ENCODE peak calls at places on chromosomes 16 and 17, in six cellular contexts. S is adipocyte; B is CD4-positive, alpha-beta T cell; C is H9; L is HTR-8/SVneo; V is NCI-H1092 treated with DMSO at 0.1 percent for 48 hours. G is an unnamed sample.

GRCh38 chr17:16463341-16464000 is 28.5 kb downstream of the LRRC75A start:
- DNase-seq in B (no peak), S (peak), V (peak), C (peak), L (no peak), G (no peak)

GRCh38 chr17:75475144-75475835 is 18.9 kb downstream of the TMEM94 start:
- DNase-seq in L (no peak), S (no peak), C (no peak), V (no peak), B (no peak), G (no peak)

GRCh38 chr17:11308550-11308949 is 67.5 kb downstream of the SHISA6 start:
- DNase-seq in S (no peak), V (no peak), C (peak), B (no peak), L (no peak), G (no peak)

GRCh38 chr17:54968954-54969400 is 412 bp downstream of the STXBP4 start:
- DNase-seq in B (peak), V (peak), S (peak), L (peak), C (no peak), G (no peak)

GRCh38 chr16:85724936-85725335 is 26.0 kb downstream of the C16orf74 start:
- DNase-seq in S (no peak), B (no peak), V (peak), L (no peak), C (no peak), G (no peak)

GRCh38 chr17:77432791-77433190 is 292.0 kb downstream of the SEC14L1 start:
- DNase-seq in L (no peak), S (no peak), B (no peak), V (no peak), C (no peak), G (no peak)

GRCh38 chr16:27242868-27243590 is 25.5 kb downstream of the NSMCE1 start:
- DNase-seq in C (peak), V (no peak), S (peak), B (no peak), L (peak), G (peak)

GRCh38 chr17:50201226-50201854 is at the start of gene COL1A1:
- DNase-seq in B (no peak), L (peak), V (no peak), C (peak), S (peak), G (no peak)

GRCh38 chr16:59067207-59067606 is 333.1 kb upstream of the GOT2 start:
- DNase-seq in V (no peak), L (no peak), S (no peak), C (no peak), B (no peak), G (no peak)

GRCh38 chr17:78979780-78980623 is at the start of gene LGALS3BP:
- DNase-seq in C (peak), S (peak), L (peak), B (peak), V (peak), G (peak)

GRCh38 chr16:51708861-51709260 is 557.8 kb upstream of the SALL1 start:
- DNase-seq in L (no peak), S (no peak), C (no peak), B (no peak), V (no peak), G (no peak)

GRCh38 chr17:42518046-42518754 is 17.8 kb upstream of the NAGLU start:
- DNase-seq in L (peak), B (no peak), S (peak), V (no peak), C (peak), G (peak)

GRCh38 chr16:9092963-9093477 is 1.6 kb downstream of the HAPSTR1 start:
- DNase-seq in B (peak), V (peak), C (no peak), S (peak), L (no peak), G (no peak)

G was measured in omental fat pad.